ENCODE peak calls at places on chromosomes 4 and X, in six cellular contexts. Y, Q, Z, X, P and V are unnamed samples. For H3K36me3 and H3K27me3, the result is how much of the 10 kb centered on the place peaks cover.

GRCh38 chrX:112731793-112732192 is 52.1 kb upstream of the LHFPL1 start:
- DNase-seq in Y (no peak), Q (no peak), Z (no peak), X (no peak), P (no peak), V (no peak)

GRCh38 chr4:30950737-30951136 is 230.6 kb downstream of the PCDH7 start:
- DNase-seq in Y (no peak), Q (no peak), Z (no peak), X (no peak), P (no peak), V (no peak)

GRCh38 chr4:1513936-1514483 is 107.8 kb upstream of the NKX1-1 start:
- DNase-seq in Y (no peak), Q (no peak), Z (no peak), X (no peak), P (no peak), V (no peak)

GRCh38 chr4:98516042-98516440 is 142.4 kb downstream of the TSPAN5 start:
- DNase-seq in Y (peak), Q (no peak), Z (no peak), X (peak), P (no peak), V (no peak)

GRCh38 chr4:49063670-49064069 is 77.6 kb downstream of the CWH43 start:
- DNase-seq in Y (no peak), Q (no peak), Z (no peak), X (no peak), P (no peak), V (no peak)

GRCh38 chrX:124507276-124507675 is 160.9 kb downstream of the SH2D1A start:
- DNase-seq in Y (no peak), Q (no peak), Z (no peak), X (no peak), P (no peak), V (no peak)

GRCh38 chrX:30653415-30654131 is at the start of gene GK:
- DNase-seq in Y (no peak), Q (peak), Z (peak), X (no peak), P (peak), V (peak)

GRCh38 chrX:69493193-69493592 is 10.9 kb upstream of the NALF2 start:
- DNase-seq in Y (no peak), Q (peak), Z (peak), X (peak), P (peak), V (peak)

GRCh38 chr4:31791666-31792065 is 1071.5 kb downstream of the PCDH7 start:
- DNase-seq in Y (no peak), Q (no peak), Z (no peak), X (no peak), P (no peak), V (no peak)

GRCh38 chr4:24768604-24769003 is 26.8 kb upstream of the SOD3 start:
- DNase-seq in Y (no peak), Q (no peak), Z (no peak), X (no peak), P (no peak), V (no peak)

GRCh38 chr4:106430797-106431196 is 62.2 kb upstream of the GIMD1 start:
- DNase-seq in Y (no peak), Q (no peak), Z (no peak), X (no peak), P (no peak), V (no peak)

GRCh38 chr4:57023104-57023503 is 44.4 kb downstream of the POLR2B start:
- DNase-seq in Y (peak), Q (no peak), Z (no peak), X (no peak), P (no peak), V (no peak)

GRCh38 chrX:136629084-136629750 is 18.7 kb upstream of the CD40LG start:
- DNase-seq in Y (no peak), Q (no peak), Z (no peak), X (no peak), P (no peak), V (peak)

GRCh38 chr4:150229538-150229937 is 151.3 kb downstream of the DCLK2 start:
- DNase-seq in Y (peak), Q (no peak), Z (no peak), X (no peak), P (no peak), V (no peak)

GRCh38 chr4:35709080-35709479 is 535.2 kb downstream of the ARAP2 start:
- DNase-seq in Y (no peak), Q (no peak), Z (no peak), X (no peak), P (no peak), V (no peak)

GRCh38 chrX:103376118-103376978 is at the start of gene BEX3:
- DNase-seq in Y (peak), Q (no peak), Z (peak), X (peak), P (peak), V (peak)

GRCh38 chr4:18566970-18567799 is 545.6 kb upstream of the LCORL start:
- DNase-seq in Y (no peak), Q (no peak), Z (no peak), X (peak), P (no peak), V (no peak)

GRCh38 chr4:20788266-20788665 is 88.0 kb downstream of the PACRGL start:
- DNase-seq in Y (no peak), Q (no peak), Z (no peak), X (no peak), P (no peak), V (no peak)

GRCh38 chrX:7059214-7059838 is 88.2 kb upstream of the STS start:
- DNase-seq in Y (no peak), Q (no peak), Z (no peak), X (no peak), P (no peak), V (peak)

GRCh38 chr4:182554736-182555135 is 311.5 kb downstream of the TENM3 start:
- DNase-seq in Y (peak), Q (no peak), Z (no peak), X (no peak), P (no peak), V (no peak)

GRCh38 chr4:185958094-185958493 is 110.9 kb upstream of the TLR3 start:
- DNase-seq in Y (no peak), Q (no peak), Z (no peak), X (peak), P (no peak), V (no peak)

GRCh38 chr4:184807797-184808718 is 17.7 kb downstream of the ACSL1 start:
- DNase-seq in Y (peak), Q (peak), Z (no peak), X (peak), P (peak), V (no peak)

GRCh38 chr4:114659386-114660008 is 60.9 kb downstream of the UGT8 start:
- DNase-seq in Y (peak), Q (peak), Z (peak), X (peak), P (peak), V (peak)

GRCh38 chrX:153063315-153063714 is 7.0 kb downstream of the PNMA3 start:
- DNase-seq in Y (peak), Q (no peak), Z (no peak), X (peak), P (no peak), V (no peak)

GRCh38 chr4:112173593-112174559 is 28.6 kb downstream of the FAM241A start:
- DNase-seq in Y (no peak), Q (no peak), Z (no peak), X (no peak), P (no peak), V (no peak)

GRCh38 chrX:24405959-24406358 is 45.5 kb downstream of the SUPT20HL1 start:
- DNase-seq in Y (no peak), Q (no peak), Z (peak), X (no peak), P (no peak), V (no peak)

GRCh38 chrX:1593286-1594271 is 2.2 kb downstream of the AKAP17A start:
- DNase-seq in Y (no peak), Q (no peak), Z (no peak), X (no peak), P (peak), V (no peak)

GRCh38 chrX:36422368-36422767 is 502.8 kb downstream of the CFAP47 start:
- DNase-seq in Y (no peak), Q (no peak), Z (no peak), X (no peak), P (no peak), V (no peak)

GRCh38 chrX:129091097-129091496 is 432.2 kb downstream of the SMARCA1 start:
- DNase-seq in Y (no peak), Q (no peak), Z (no peak), X (no peak), P (peak), V (no peak)

GRCh38 chrX:331145-331771 is 12.7 kb upstream of the GTPBP6 start:
- DNase-seq in Y (peak), Q (no peak), Z (peak), X (no peak), P (peak), V (no peak)

GRCh38 chrX:115958687-115959359 is 211.7 kb upstream of the AGTR2 start:
- DNase-seq in Y (no peak), Q (no peak), Z (peak), X (no peak), P (no peak), V (no peak)

GRCh38 chrX:149567621-149568417 is 18.1 kb upstream of the HSFX3 start:
- DNase-seq in Y (no peak), Q (no peak), Z (no peak), X (no peak), P (no peak), V (no peak)

GRCh38 chrX:107825698-107826285 is at the start of gene MID2:
- DNase-seq in Y (peak), Q (peak), Z (peak), X (no peak), P (peak), V (no peak)

GRCh38 chr4:128521634-128522253 is 234.1 kb upstream of the PGRMC2 start:
- DNase-seq in Y (peak), Q (no peak), Z (no peak), X (peak), P (no peak), V (no peak)

GRCh38 chr4:120286813-120287212 is 220.2 kb upstream of the MAD2L1 start:
- DNase-seq in Y (no peak), Q (no peak), Z (no peak), X (no peak), P (peak), V (no peak)

GRCh38 chr4:86334020-86334750 is 25.7 kb downstream of the MAPK10 start:
- DNase-seq in Y (no peak), Q (no peak), Z (no peak), X (no peak), P (no peak), V (no peak)

GRCh38 chr4:64582492-64582891 is 173.2 kb upstream of the TECRL start:
- DNase-seq in Y (no peak), Q (peak), Z (no peak), X (no peak), P (peak), V (no peak)

GRCh38 chr4:2650276-2650675 is 105.9 kb downstream of the TNIP2 start:
- DNase-seq in Y (no peak), Q (no peak), Z (no peak), X (no peak), P (no peak), V (no peak)

GRCh38 chr4:2649604-2650114 is 106.5 kb downstream of the TNIP2 start:
- DNase-seq in Y (no peak), Q (no peak), Z (no peak), X (no peak), P (no peak), V (no peak)

GRCh38 chr4:2651998-2652397 is 104.1 kb downstream of the TNIP2 start:
- DNase-seq in Y (no peak), Q (no peak), Z (no peak), X (no peak), P (no peak), V (no peak)

GRCh38 chr4:2652415-2653155 is 103.6 kb downstream of the TNIP2 start:
- DNase-seq in Y (no peak), Q (no peak), Z (peak), X (no peak), P (no peak), V (no peak)

GRCh38 chr4:2651546-2651945 is 104.6 kb downstream of the TNIP2 start:
- DNase-seq in Y (no peak), Q (no peak), Z (no peak), X (no peak), P (no peak), V (no peak)
- H3K36me3 ChIP-seq in Y (under half), Q (half or more), Z (under half), X (under half), P (half or more), V (half or more)

GRCh38 chrX:16946971-16947562 is 609 bp downstream of the REPS2 start:
- DNase-seq in Y (no peak), Q (no peak), Z (no peak), X (no peak), P (peak), V (no peak)
- H3K27me3 ChIP-seq in Y (under half), Q (under half), Z (under half), X (under half), P (under half), V (under half)

GRCh38 chr4:94409947-94410346 is 41.8 kb upstream of the PDLIM5 start:
- DNase-seq in Y (peak), Q (no peak), Z (no peak), X (no peak), P (no peak), V (no peak)
- H3K9ac ChIP-seq in Y (no peak), Q (no peak), Z (no peak), X (no peak), P (no peak), V (no peak)

GRCh38 chrX:47202316-47202715 is 8.7 kb downstream of the UBA1 start:
- DNase-seq in Y (no peak), Q (no peak), Z (no peak), X (no peak), P (no peak), V (no peak)

GRCh38 chrX:47201545-47201944 is 7.9 kb downstream of the UBA1 start:
- DNase-seq in Y (no peak), Q (no peak), Z (no peak), X (no peak), P (no peak), V (no peak)

GRCh38 chrX:47199286-47199685 is 5.7 kb downstream of the UBA1 start:
- DNase-seq in Y (no peak), Q (no peak), Z (no peak), X (no peak), P (no peak), V (no peak)

GRCh38 chrX:47198687-47199080 is 5.1 kb downstream of the UBA1 start:
- DNase-seq in Y (no peak), Q (no peak), Z (no peak), X (no peak), P (no peak), V (no peak)

GRCh38 chrX:47200385-47201150 is 6.9 kb downstream of the UBA1 start:
- DNase-seq in Y (peak), Q (no peak), Z (no peak), X (peak), P (peak), V (no peak)
- H3K36me3 ChIP-seq in Y (under half), Q (half or more), Z (half or more), X (under half), P (half or more), V (half or more)

GRCh38 chr4:48038666-48039065 is 22.1 kb downstream of the NIPAL1 start:
- DNase-seq in Y (no peak), Q (no peak), Z (no peak), X (peak), P (no peak), V (no peak)
- H3K27me3 ChIP-seq in Y (under half), Q (under half), Z (under half), X (under half), P (under half), V (under half)

GRCh38 chr4:8228319-8229250 is 29.5 kb downstream of the SH3TC1 start:
- DNase-seq in Y (peak), Q (no peak), Z (no peak), X (no peak), P (no peak), V (peak)

GRCh38 chr4:8225290-8225625 is 26.2 kb downstream of the SH3TC1 start:
- DNase-seq in Y (no peak), Q (no peak), Z (no peak), X (no peak), P (no peak), V (no peak)

GRCh38 chr4:8225704-8226443 is 26.8 kb downstream of the SH3TC1 start:
- DNase-seq in Y (peak), Q (no peak), Z (peak), X (peak), P (peak), V (no peak)

GRCh38 chr4:8227771-8228318 is 28.8 kb downstream of the SH3TC1 start:
- DNase-seq in Y (no peak), Q (no peak), Z (no peak), X (no peak), P (no peak), V (no peak)

DNA sequence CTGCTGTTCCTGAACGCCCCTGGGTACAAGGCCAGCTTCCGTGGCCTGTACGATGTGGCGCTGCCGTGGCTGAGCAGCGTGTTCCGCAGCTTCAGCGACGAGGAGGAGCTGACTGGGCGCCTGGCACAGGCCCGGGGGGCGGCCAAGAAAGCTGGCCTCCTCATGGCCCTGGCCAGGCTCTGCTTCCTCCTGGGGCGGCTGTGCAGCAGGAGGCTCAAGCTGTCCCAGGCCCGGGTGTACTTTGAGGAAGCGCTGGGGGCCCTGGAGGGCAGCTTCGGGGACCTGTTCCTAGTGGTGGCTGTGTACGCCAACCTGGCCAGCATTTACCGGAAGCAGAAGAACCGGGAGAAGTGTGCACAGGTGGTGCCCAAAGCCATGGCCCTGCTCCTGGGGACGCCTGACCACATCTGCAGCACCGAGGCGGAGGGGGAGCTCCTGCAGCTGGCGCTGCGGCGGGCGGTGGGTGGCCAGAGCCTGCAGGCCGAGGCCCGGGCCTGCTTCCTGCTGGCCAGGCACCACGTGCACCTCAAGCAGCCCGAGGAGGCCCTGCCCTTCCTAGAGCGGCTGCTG is 28.2 kb downstream of the SH3TC1 start:
- DNase-seq in Y (no peak), Q (no peak), Z (no peak), X (no peak), P (no peak), V (no peak)
- H3K9ac ChIP-seq in Y (no peak), Q (peak), Z (no peak), X (no peak), P (no peak), V (no peak)

GRCh38 chr4:44700427-44700826 is 22.2 kb downstream of the GUF1 start:
- DNase-seq in Y (no peak), Q (no peak), Z (no peak), X (no peak), P (no peak), V (no peak)
- H3K36me3 ChIP-seq in Y (under half), Q (half or more), Z (half or more), X (under half), P (half or more), V (half or more)

GRCh38 chr4:37890501-37891220 is at the start of gene TBC1D1:
- DNase-seq in Y (no peak), Q (peak), Z (peak), X (no peak), P (peak), V (peak)

GRCh38 chr4:37895271-37895670 is 4.4 kb downstream of the TBC1D1 start:
- DNase-seq in Y (no peak), Q (no peak), Z (no peak), X (no peak), P (no peak), V (no peak)

GRCh38 chr4:37891221-37892159 is 606 bp downstream of the TBC1D1 start:
- DNase-seq in Y (peak), Q (peak), Z (peak), X (no peak), P (peak), V (peak)

GRCh38 chr4:37893164-37893563 is 2.3 kb downstream of the TBC1D1 start:
- DNase-seq in Y (no peak), Q (no peak), Z (no peak), X (no peak), P (no peak), V (no peak)

DNA sequence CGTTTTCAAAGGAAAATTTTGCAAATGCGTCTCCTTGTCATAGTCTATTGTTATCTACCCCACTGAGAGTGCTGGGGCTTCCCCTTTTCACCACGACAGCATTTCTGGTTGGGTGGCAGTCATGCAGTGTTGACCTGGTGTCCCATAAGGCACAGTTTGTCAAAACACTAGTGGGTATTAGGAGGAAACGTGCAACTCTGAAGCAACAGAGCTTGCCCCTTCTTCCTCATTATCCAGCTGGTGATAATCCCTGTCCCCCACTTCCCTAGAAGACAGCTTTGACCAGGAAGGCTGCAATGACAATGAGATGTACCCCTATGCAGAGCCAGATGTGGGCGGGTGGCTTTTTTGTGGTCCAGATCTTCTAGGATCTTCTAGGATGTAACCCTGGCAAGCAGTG is 1.8 kb downstream of the TBC1D1 start:
- DNase-seq in Y (no peak), Q (no peak), Z (no peak), X (no peak), P (no peak), V (no peak)
- H3K27me3 ChIP-seq in Y (under half), Q (under half), Z (under half), X (under half), P (half or more), V (under half)

GRCh38 chr4:159353422-159354116 is 250.7 kb downstream of the RAPGEF2 start:
- DNase-seq in Y (no peak), Q (no peak), Z (no peak), X (no peak), P (no peak), V (no peak)

GRCh38 chr4:159360549-159360948 is 257.7 kb downstream of the RAPGEF2 start:
- DNase-seq in Y (peak), Q (no peak), Z (no peak), X (no peak), P (no peak), V (no peak)

GRCh38 chr4:159357350-159357749 is 254.5 kb downstream of the RAPGEF2 start:
- DNase-seq in Y (no peak), Q (no peak), Z (no peak), X (no peak), P (no peak), V (no peak)

GRCh38 chr4:159355456-159355855 is 252.6 kb downstream of the RAPGEF2 start:
- DNase-seq in Y (no peak), Q (no peak), Z (no peak), X (no peak), P (no peak), V (no peak)

DNA sequence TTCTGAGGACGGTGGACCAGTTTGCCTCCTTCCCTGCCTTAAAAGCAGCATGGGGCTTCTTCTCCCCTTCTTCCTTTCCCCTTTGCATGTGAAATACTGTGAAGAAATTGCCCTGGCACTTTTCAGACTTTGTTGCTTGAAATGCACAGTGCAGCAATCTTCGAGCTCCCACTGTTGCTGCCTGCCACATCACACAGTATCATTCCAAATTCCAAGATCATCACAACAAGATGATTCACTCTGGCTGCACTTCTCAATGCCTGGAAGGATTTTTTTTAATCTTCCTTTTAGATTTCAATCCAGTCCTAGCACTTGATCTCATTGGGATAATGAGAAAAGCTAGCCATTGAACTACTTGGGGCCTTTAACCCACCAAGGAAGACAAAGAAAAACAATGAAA is 255.3 kb downstream of the RAPGEF2 start:
- DNase-seq in Y (peak), Q (no peak), Z (no peak), X (no peak), P (no peak), V (no peak)
- H3K9ac ChIP-seq in Y (no peak), Q (no peak), Z (peak), X (no peak), P (no peak), V (no peak)

GRCh38 chrX:72271091-72271490 is 6.0 kb downstream of the RPS4X start:
- DNase-seq in Y (no peak), Q (no peak), Z (no peak), X (no peak), P (no peak), V (no peak)
- H3K36me3 ChIP-seq in Y (under half), Q (half or more), Z (half or more), X (under half), P (half or more), V (half or more)